ENCODE peak calls at places on chromosomes 13 and 19, in seven cellular contexts. D is HCT116, U is ascending aorta, Q is tibial artery, H is right atrium auricular region, O is A673, Z is AG04450. X is an unnamed sample.

GRCh38 chr13:102680133-102680717 is 14.6 kb downstream of the METTL21C start:
- DNase-seq in O (no peak), D (no peak), Q (no peak), Z (no peak), H (no peak), U (no peak), X (no peak)

GRCh38 chr13:46994492-46994891 is 97.6 kb upstream of the HTR2A start:
- DNase-seq in U (no peak), Z (no peak), O (no peak), Q (no peak), D (no peak), H (no peak), X (no peak)

GRCh38 chr19:50835103-50835784 is 1.9 kb upstream of the KLK15 start:
- DNase-seq in Z (no peak), D (no peak), O (no peak), U (no peak), Q (no peak), H (no peak), X (no peak)

GRCh38 chr19:5678071-5678682 is 2.1 kb downstream of the MICOS13 start:
- DNase-seq in Q (no peak), H (no peak), O (no peak), U (no peak), Z (no peak), D (no peak), X (no peak)

GRCh38 chr19:46718157-46718933 is 1.4 kb upstream of the PRKD2 start:
- DNase-seq in Q (no peak), U (no peak), Z (no peak), O (no peak), D (no peak), H (no peak), X (no peak)

GRCh38 chr19:52935434-52935833 is 12.2 kb upstream of the ZNF888 start:
- DNase-seq in Q (no peak), O (no peak), Z (no peak), D (no peak), H (no peak), U (no peak), X (no peak)

GRCh38 chr13:98687319-98687718 is 65.2 kb downstream of the SLC15A1 start:
- DNase-seq in D (no peak), H (no peak), U (no peak), O (no peak), Q (no peak), Z (no peak), X (no peak)

GRCh38 chr13:47298506-47298905 is 401.7 kb upstream of the HTR2A start:
- DNase-seq in U (no peak), O (no peak), H (no peak), Z (no peak), D (no peak), Q (no peak), X (no peak)

GRCh38 chr19:6066661-6067646 is 43.3 kb downstream of the RFX2 start:
- DNase-seq in Q (peak), U (peak), O (peak), H (peak), Z (no peak), D (no peak), X (peak)

GRCh38 chr19:19652482-19653295 is 9.2 kb upstream of the GMIP start:
- DNase-seq in Q (no peak), H (no peak), Z (no peak), D (no peak), U (no peak), O (no peak), X (no peak)

GRCh38 chr19:14051980-14052379 is 9.9 kb downstream of the PALM3 start:
- DNase-seq in O (no peak), D (no peak), H (no peak), Q (no peak), Z (no peak), U (no peak), X (no peak)

GRCh38 chr13:107678075-107678689 is 537.2 kb downstream of the LIG4 start:
- DNase-seq in Q (no peak), H (no peak), U (no peak), Z (peak), O (no peak), D (no peak), X (no peak)

GRCh38 chr19:30978639-30979038 is 370.6 kb downstream of the TSHZ3 start:
- DNase-seq in O (no peak), D (no peak), Z (no peak), Q (no peak), U (no peak), H (no peak), X (no peak)

GRCh38 chr19:10544753-10545251 is 1.1 kb downstream of the ATG4D start:
- DNase-seq in Z (no peak), U (no peak), O (no peak), H (no peak), Q (no peak), D (no peak), X (no peak)

GRCh38 chr19:30425885-30426838 is 54.0 kb downstream of the ZNF536 start:
- DNase-seq in Z (no peak), O (no peak), H (peak), Q (no peak), D (no peak), U (no peak), X (no peak)

GRCh38 chr19:16298334-16298733 is 26.3 kb upstream of the KLF2 start:
- DNase-seq in U (no peak), O (no peak), Z (no peak), Q (no peak), H (no peak), D (no peak), X (no peak)

GRCh38 chr13:80802946-80803345 is 462.0 kb upstream of the SPRY2 start:
- DNase-seq in H (no peak), Q (no peak), D (no peak), U (no peak), Z (no peak), O (no peak), X (no peak)

DNA sequence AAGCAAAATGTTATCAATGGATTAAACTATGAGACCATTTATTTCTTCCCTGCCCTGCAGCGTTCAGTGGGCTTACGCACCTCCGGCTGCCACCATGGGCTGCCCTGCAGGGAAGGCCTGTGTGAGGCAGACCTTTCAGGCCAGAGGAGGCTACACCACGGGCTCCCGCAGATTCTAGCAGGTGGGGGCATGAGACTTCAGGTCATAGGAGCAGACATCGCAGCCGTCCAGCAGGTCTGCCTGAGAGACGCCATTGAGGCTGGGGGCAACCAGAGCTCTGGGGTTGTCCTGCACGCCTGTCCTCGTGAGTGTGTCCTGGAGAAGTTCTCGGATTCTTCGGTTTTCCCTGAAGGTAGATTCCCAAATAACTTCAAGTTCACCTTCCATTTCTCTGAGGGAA is 9.4 kb upstream of the SLC7A9 start:
- DNase-seq in U (no peak), Q (no peak), D (no peak), O (no peak), H (no peak), Z (no peak), X (no peak)
- TF ChIP-seq CTCF in U (no peak), Q (no peak), D (no peak), O (no peak), H (no peak), Z (no peak), X (no peak)

DNA sequence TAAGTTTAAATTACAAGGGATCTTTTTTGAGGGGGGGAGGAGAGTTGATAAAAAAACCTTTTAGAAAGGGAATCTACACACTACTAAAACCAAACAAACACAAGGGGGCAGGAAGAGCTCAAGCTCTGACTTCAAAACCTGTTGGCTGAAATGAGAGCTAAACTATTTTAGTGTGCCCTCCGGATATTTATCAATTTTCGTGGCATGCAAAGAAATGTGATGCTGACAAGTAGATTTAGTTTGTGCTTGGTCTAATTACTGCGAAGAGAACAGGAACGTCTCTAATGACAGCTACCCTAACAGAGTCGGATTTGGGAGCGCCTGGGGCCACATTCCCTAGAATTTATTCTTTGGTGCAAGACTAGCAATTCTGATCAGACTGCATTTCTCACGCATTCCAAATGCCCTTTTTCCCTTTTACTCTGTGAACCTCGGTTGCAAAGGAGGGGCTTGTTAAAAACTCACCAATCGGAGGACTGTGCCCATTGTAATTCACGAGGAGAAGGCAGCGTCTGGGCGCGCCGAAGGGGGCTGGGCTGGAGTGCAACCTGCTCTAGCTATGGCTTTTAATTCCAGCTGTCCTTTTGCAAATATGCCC is 804 bp upstream of the FREM2 start:
- DNase-seq in D (no peak), H (no peak), Q (no peak), U (no peak), Z (no peak), O (peak), X (peak)
- TF ChIP-seq CTCF in D (no peak), H (no peak), Q (no peak), U (no peak), Z (no peak), O (peak), X (peak)

DNA sequence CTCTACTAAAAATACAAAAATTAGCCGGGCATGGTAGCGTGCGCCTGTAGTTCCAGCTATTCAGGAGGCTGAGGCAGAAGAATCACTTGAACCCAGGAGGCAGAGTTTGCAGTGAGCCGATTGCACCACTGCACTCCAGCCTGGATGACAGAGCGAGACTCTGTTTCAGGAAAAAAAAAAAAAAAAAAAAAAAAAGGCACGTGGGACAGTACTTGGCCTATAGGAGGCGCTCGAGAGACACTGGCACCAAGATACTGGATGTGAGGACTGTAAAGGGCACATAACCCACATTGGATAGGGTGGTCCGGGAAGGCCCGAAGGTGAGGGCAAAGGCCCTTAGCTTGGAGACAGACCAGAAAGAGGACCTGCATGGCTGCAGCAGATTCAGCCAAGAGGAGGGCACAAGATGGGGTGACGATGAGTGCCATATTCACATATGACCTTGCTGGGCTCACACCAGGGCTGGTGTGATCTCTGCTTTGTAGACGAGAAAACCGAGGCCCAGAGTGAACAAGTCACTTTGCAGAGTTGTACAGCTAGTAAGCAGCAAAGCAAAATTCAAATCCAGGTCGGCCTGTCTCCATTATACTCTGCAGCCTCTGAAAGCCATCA is 89.4 kb downstream of the DPF1 start:
- DNase-seq in Z (no peak), H (no peak), Q (no peak), O (peak), D (no peak), U (no peak), X (peak)
- TF ChIP-seq CTCF in Z (peak), H (peak), Q (no peak), O (peak), D (peak), U (peak), X (peak)

GRCh38 chr19:49461656-49462055 is 8.6 kb downstream of the ALDH16A1 start:
- DNase-seq in H (no peak), Z (no peak), D (no peak), O (no peak), Q (no peak), U (no peak), X (no peak)
- TF ChIP-seq CTCF in H (no peak), Z (no peak), D (no peak), O (no peak), Q (no peak), U (no peak), X (no peak)

GRCh38 chr19:55165952-55166529 is 372 bp downstream of the DNAAF3 start:
- DNase-seq in D (peak), H (peak), U (peak), O (peak), Z (no peak), Q (no peak), X (peak)
- TF ChIP-seq CTCF in D (peak), H (peak), U (no peak), O (peak), Z (peak), Q (no peak), X (peak)

GRCh38 chr13:22800726-22801401 is 379.9 kb upstream of the SGCG start:
- DNase-seq in O (no peak), Q (peak), H (peak), Z (no peak), D (no peak), U (peak), X (peak)

DNA sequence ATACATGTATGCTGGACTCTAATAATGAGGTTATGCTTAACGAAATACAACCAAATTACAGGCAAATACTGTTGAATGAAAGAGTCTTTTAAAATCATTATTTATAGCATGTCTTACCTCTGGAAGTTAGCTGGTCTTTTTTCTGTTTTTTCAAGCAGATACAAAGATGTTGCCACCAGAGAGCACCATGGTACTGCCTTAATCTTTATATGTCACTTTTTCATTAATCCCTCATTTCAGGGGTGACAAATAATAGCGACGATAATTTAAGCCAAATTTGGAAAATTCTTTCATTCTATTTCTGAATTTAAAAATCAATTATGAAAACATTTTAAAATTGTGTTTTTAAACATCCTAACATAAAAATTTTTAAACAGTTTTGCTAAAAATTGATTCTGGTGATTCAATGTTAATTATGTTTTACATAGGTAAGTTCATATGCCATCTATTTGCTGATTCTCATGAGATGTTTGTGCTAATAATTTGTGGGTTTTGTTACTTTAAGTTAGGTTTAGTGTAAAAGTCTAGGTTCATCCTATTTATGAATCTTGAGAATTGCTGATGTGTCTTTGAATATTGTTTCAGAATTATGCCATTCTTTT is 379.3 kb upstream of the SGCG start:
- DNase-seq in D (no peak), Z (no peak), H (no peak), Q (no peak), O (peak), U (no peak), X (no peak)
- TF ChIP-seq CTCF in D (peak), Z (no peak), H (peak), Q (no peak), O (peak), U (peak), X (peak)

GRCh38 chr19:47885067-47885463 is 1.1 kb downstream of the SULT2A1 start:
- DNase-seq in Q (no peak), Z (no peak), H (no peak), O (no peak), D (no peak), U (no peak), X (no peak)

GRCh38 chr19:47886010-47886559 is at the start of gene SULT2A1:
- DNase-seq in Q (no peak), D (no peak), Z (no peak), O (no peak), H (no peak), U (no peak), X (no peak)

GRCh38 chr19:47882890-47883289 is 3.2 kb downstream of the SULT2A1 start:
- DNase-seq in U (no peak), H (no peak), Q (no peak), O (no peak), D (no peak), Z (no peak), X (no peak)

GRCh38 chr19:47881757-47882156 is 4.4 kb downstream of the SULT2A1 start:
- DNase-seq in Q (no peak), H (no peak), D (no peak), O (no peak), U (no peak), Z (no peak), X (no peak)
- TF ChIP-seq CTCF in Q (no peak), H (no peak), D (no peak), O (no peak), U (no peak), Z (no peak), X (no peak)

GRCh38 chr13:20118268-20119140 is 42.3 kb downstream of the GJA3 start:
- DNase-seq in Q (peak), Z (no peak), D (no peak), O (peak), U (peak), H (no peak), X (no peak)
- TF ChIP-seq CTCF in Q (no peak), Z (no peak), D (no peak), O (no peak), U (no peak), H (no peak), X (no peak)

GRCh38 chr13:36475468-36475867 is 43.2 kb downstream of the CCNA1 start:
- DNase-seq in Q (no peak), Z (no peak), H (no peak), D (no peak), O (peak), U (no peak), X (no peak)
- TF ChIP-seq CTCF in Q (no peak), Z (no peak), H (no peak), D (no peak), O (peak), U (no peak), X (no peak)

GRCh38 chr19:48308695-48309586 is 16.4 kb upstream of the EMP3 start:
- DNase-seq in D (no peak), Q (no peak), Z (no peak), O (no peak), U (no peak), H (no peak), X (no peak)
- TF ChIP-seq CTCF in D (no peak), Q (no peak), Z (peak), O (peak), U (no peak), H (peak), X (peak)